ENCODE peak calls at places on chromosomes 3 and 15, in six cellular contexts. A is mesothelial cell of epicardium, G is posterior cingulate gyrus, C is fibroblast of mammary gland, K is OCI-M1, X is GM12864. F is an unnamed sample.

GRCh38 chr3:152595975-152596832 is 238.7 kb upstream of the P2RY1 start:
- DNase-seq in C (peak), X (peak), G (no peak), A (no peak), K (peak), F (no peak)

GRCh38 chr3:13044496-13045244 is 28.6 kb downstream of the IQSEC1 start:
- DNase-seq in C (no peak), X (no peak), A (no peak), K (no peak), G (no peak), F (no peak)

GRCh38 chr3:141618103-141618502 is 120.0 kb upstream of the RNF7 start:
- DNase-seq in C (no peak), G (no peak), A (no peak), K (no peak), X (no peak), F (no peak)

GRCh38 chr3:36677331-36678007 is 86.9 kb downstream of the DCLK3 start:
- DNase-seq in A (no peak), X (peak), G (no peak), C (peak), K (peak), F (no peak)

GRCh38 chr15:38038659-38039442 is 104.4 kb downstream of the TMCO5A start:
- DNase-seq in A (no peak), G (no peak), K (no peak), C (peak), X (no peak), F (no peak)

GRCh38 chr15:78538358-78538757 is 1.9 kb upstream of the PSMA4 start:
- DNase-seq in G (no peak), C (no peak), X (no peak), K (no peak), A (no peak), F (no peak)

GRCh38 chr3:3665961-3666640 is 133.1 kb upstream of the LRRN1 start:
- DNase-seq in C (no peak), X (no peak), A (no peak), G (no peak), K (no peak), F (no peak)

GRCh38 chr3:43773273-43774104 is 82.8 kb downstream of the ABHD5 start:
- DNase-seq in K (peak), A (no peak), X (no peak), C (no peak), G (no peak), F (peak)

GRCh38 chr3:190120161-190121060 is at the start of gene P3H2:
- DNase-seq in K (peak), G (peak), C (peak), A (peak), X (no peak), F (peak)

GRCh38 chr3:65783117-65783516 is 255.6 kb downstream of the MAGI1 start:
- DNase-seq in K (no peak), A (no peak), G (no peak), C (peak), X (no peak), F (no peak)

GRCh38 chr3:152021951-152022461 is 148.6 kb downstream of the SUCNR1 start:
- DNase-seq in X (no peak), G (no peak), C (peak), K (no peak), A (no peak), F (peak)

GRCh38 chr3:44522494-44522933 is 32.5 kb upstream of the ZKSCAN7 start:
- DNase-seq in G (no peak), K (peak), X (no peak), A (no peak), C (no peak), F (no peak)

GRCh38 chr3:19149388-19149787 is 1.1 kb downstream of the KCNH8 start:
- DNase-seq in G (peak), X (no peak), K (peak), A (peak), C (peak), F (no peak)

GRCh38 chr15:55993804-55994539 is 560 bp upstream of the NEDD4 start:
- DNase-seq in G (no peak), X (no peak), A (no peak), K (peak), C (peak), F (no peak)

GRCh38 chr3:73499787-73500186 is 125.0 kb downstream of the PDZRN3 start:
- DNase-seq in C (no peak), G (no peak), X (no peak), K (no peak), A (no peak), F (no peak)

GRCh38 chr15:63436872-63437375 is 55.3 kb upstream of the CA12 start:
- DNase-seq in K (peak), G (peak), C (peak), A (peak), X (no peak), F (no peak)

GRCh38 chr3:161117646-161118045 is 12.5 kb upstream of the B3GALNT1 start:
- DNase-seq in A (no peak), K (peak), C (no peak), X (no peak), G (no peak), F (no peak)

GRCh38 chr3:81592101-81592500 is 169.3 kb downstream of the GBE1 start:
- DNase-seq in X (no peak), C (peak), G (no peak), A (no peak), K (no peak), F (no peak)

GRCh38 chr3:68007621-68008226 is 353.3 kb upstream of the SUCLG2 start:
- DNase-seq in X (no peak), C (no peak), A (peak), K (no peak), G (peak), F (peak)

GRCh38 chr3:186694288-186695032 is 22.7 kb upstream of the KNG1 start:
- DNase-seq in A (no peak), K (no peak), G (no peak), X (no peak), C (no peak), F (no peak)

GRCh38 chr3:104031598-104031997 is 1335.1 kb upstream of the ALCAM start:
- DNase-seq in G (no peak), A (no peak), X (no peak), K (no peak), C (no peak), F (no peak)

GRCh38 chr3:171183042-171183441 is 156.5 kb upstream of the SLC2A2 start:
- DNase-seq in C (peak), G (peak), A (no peak), K (peak), X (no peak), F (no peak)

GRCh38 chr3:143307613-143308183 is 188.1 kb downstream of the CHST2 start:
- DNase-seq in X (no peak), C (peak), K (peak), G (no peak), A (no peak), F (no peak)

GRCh38 chr3:24161841-24162240 is 216.8 kb downstream of the NR1D2 start:
- DNase-seq in X (no peak), A (no peak), K (no peak), G (no peak), C (no peak), F (no peak)

GRCh38 chr3:127431066-127431465 is 143.2 kb upstream of the PRR20G start:
- DNase-seq in G (no peak), X (no peak), A (peak), C (no peak), K (peak), F (no peak)

GRCh38 chr3:46578973-46579755 is 13.1 kb upstream of the LRRC2 start:
- DNase-seq in C (no peak), X (no peak), A (no peak), G (no peak), K (peak), F (no peak)

GRCh38 chr3:70383360-70383831 is 71.0 kb upstream of the MDFIC2 start:
- DNase-seq in C (no peak), A (no peak), G (no peak), K (no peak), X (peak), F (no peak)

GRCh38 chr3:150235799-150236198 is 172.3 kb upstream of the TSC22D2 start:
- DNase-seq in A (no peak), K (no peak), X (no peak), C (peak), G (no peak), F (no peak)

GRCh38 chr3:106296111-106296510 is 427.3 kb upstream of the CBLB start:
- DNase-seq in A (no peak), X (no peak), C (no peak), K (no peak), G (no peak), F (no peak)

GRCh38 chr3:62097121-62097520 is 276.2 kb downstream of the FEZF2 start:
- DNase-seq in K (no peak), X (no peak), A (no peak), G (no peak), C (peak), F (no peak)

GRCh38 chr3:27141668-27142067 is 227.5 kb downstream of the NEK10 start:
- DNase-seq in G (no peak), X (no peak), A (no peak), K (peak), C (peak), F (no peak)

GRCh38 chr3:189502256-189502655 is 128.9 kb upstream of the TP63 start:
- DNase-seq in X (no peak), C (no peak), A (no peak), G (no peak), K (peak), F (no peak)

GRCh38 chr3:134423153-134423552 is 48.9 kb upstream of the AMOTL2 start:
- DNase-seq in K (no peak), X (no peak), C (peak), A (no peak), G (peak), F (no peak)

GRCh38 chr15:36671017-36671416 is 91.6 kb downstream of the CDIN1 start:
- DNase-seq in G (peak), K (no peak), A (no peak), X (no peak), C (no peak), F (no peak)